ENCODE peak calls at places on chromosome 3, in five cellular contexts. D is nucleus accumbens, Q is HuH-7, L is NAMALWA, G is NCI-H1092 treated with DMSO at 0.1 percent for 48 hours. S is an unnamed sample.

GRCh38 chr3:71006810-71007785 is 576.4 kb downstream of the FOXP1 start:
- DNase-seq in D (no peak), Q (no peak), G (peak; percentile 43), L (peak; percentile 47), S (peak; percentile 58)

GRCh38 chr3:144104146-144104545 is 132.5 kb downstream of the DIPK2A start:
- DNase-seq in G (no peak), Q (no peak), L (no peak), D (no peak), S (no peak)

GRCh38 chr3:187741403-187742350 is 3.6 kb downstream of the BCL6 start:
- DNase-seq in L (peak; percentile 93), G (peak; percentile 34), Q (peak; percentile 92), D (no peak), S (peak; percentile 83)

GRCh38 chr3:43894176-43895049 is 203.7 kb downstream of the ABHD5 start:
- DNase-seq in D (no peak), Q (no peak), L (peak; percentile 55), G (peak; percentile 78), S (peak; percentile 85)

GRCh38 chr3:172323894-172324590 is 124.2 kb downstream of the GHSR start:
- DNase-seq in Q (no peak), G (no peak), L (no peak), D (no peak), S (no peak)

GRCh38 chr3:4814302-4814903 is 164.8 kb upstream of the BHLHE40 start:
- DNase-seq in G (no peak), L (no peak), Q (no peak), D (peak; percentile 56), S (peak; percentile 94)

GRCh38 chr3:55854395-55854994 is 367.4 kb upstream of the WNT5A start:
- DNase-seq in L (no peak), Q (no peak), G (no peak), D (no peak), S (no peak)

GRCh38 chr3:129822679-129823078 is 70.8 kb downstream of the TMCC1 start:
- DNase-seq in G (no peak), D (no peak), L (no peak), Q (no peak), S (no peak)

GRCh38 chr3:139187154-139187553 is 142.5 kb upstream of the PRR23C start:
- DNase-seq in G (no peak), L (no peak), D (no peak), Q (no peak), S (peak; percentile 34)

GRCh38 chr3:148158210-148158609 is 539.5 kb upstream of the AGTR1 start:
- DNase-seq in Q (no peak), G (no peak), L (no peak), D (no peak), S (peak; percentile 72)

GRCh38 chr3:50089603-50089945 is 855 bp downstream of the RBM5 start:
- DNase-seq in D (no peak), L (no peak), G (no peak), Q (no peak), S (peak; percentile 55)

GRCh38 chr3:52055537-52056351 is 627 bp downstream of the DUSP7 start:
- DNase-seq in D (no peak), Q (peak; percentile 76), G (peak; percentile 20), L (peak; percentile 44), S (peak; percentile 78)

GRCh38 chr3:41173926-41174702 is 25.2 kb upstream of the CTNNB1 start:
- DNase-seq in Q (no peak), D (no peak), G (no peak), L (no peak), S (no peak)

GRCh38 chr3:74575857-74576256 is 38.6 kb downstream of the CNTN3 start:
- DNase-seq in L (no peak), D (no peak), Q (no peak), G (no peak), S (no peak)

GRCh38 chr3:101319531-101319930 is 844 bp downstream of the IMPG2 start:
- DNase-seq in Q (no peak), G (no peak), L (no peak), D (no peak), S (no peak)

GRCh38 chr3:354433-354832 is 157.9 kb downstream of the CHL1 start:
- DNase-seq in G (peak; percentile 37), Q (peak; percentile 15), D (no peak), L (peak; percentile 84), S (peak; percentile 52)

GRCh38 chr3:105837143-105837740 is 31.6 kb downstream of the CBLB start:
- DNase-seq in D (no peak), Q (no peak), L (peak; percentile 74), G (peak; percentile 38), S (no peak)

GRCh38 chr3:67094769-67095168 is 96.7 kb downstream of the KBTBD8 start:
- DNase-seq in Q (no peak), G (no peak), L (no peak), D (no peak), S (peak; percentile 67)

GRCh38 chr3:129449279-129450115 is 9.5 kb downstream of the IFT122 start:
- DNase-seq in L (no peak), D (no peak), Q (no peak), G (no peak), S (peak; percentile 67)

GRCh38 chr3:156633335-156633734 is 41.1 kb upstream of the TIPARP start:
- DNase-seq in L (no peak), D (no peak), G (no peak), Q (no peak), S (no peak)

GRCh38 chr3:42804831-42805821 is 836 bp upstream of the HIGD1A start:
- DNase-seq in D (no peak), L (no peak), G (peak; percentile 35), Q (peak; percentile 58), S (peak; percentile 23)

GRCh38 chr3:84108442-84108971 is 850.3 kb upstream of the CADM2 start:
- DNase-seq in G (no peak), Q (no peak), L (no peak), D (no peak), S (no peak)

GRCh38 chr3:182809523-182809922 is 16.2 kb downstream of the ATP11B start:
- DNase-seq in L (no peak), Q (no peak), G (no peak), D (no peak), S (no peak)

GRCh38 chr3:43317461-43318316 is 31.3 kb downstream of the SNRK start:
- DNase-seq in G (no peak), Q (no peak), L (no peak), D (no peak), S (peak; percentile 43)

GRCh38 chr3:119619094-119619493 is 21.4 kb downstream of the PLA1A start:
- DNase-seq in Q (no peak), D (no peak), G (no peak), L (no peak), S (peak; percentile 23)

GRCh38 chr3:65448120-65448519 is 590.6 kb downstream of the MAGI1 start:
- DNase-seq in G (no peak), Q (no peak), L (no peak), D (no peak), S (no peak)

GRCh38 chr3:38457111-38458003 is 3.7 kb downstream of the ACVR2B start:
- DNase-seq in Q (no peak), G (no peak), D (no peak), L (no peak), S (no peak)

GRCh38 chr3:193789455-193789854 is 196.4 kb downstream of the OPA1 start:
- DNase-seq in L (no peak), G (no peak), D (no peak), Q (no peak), S (no peak)

GRCh38 chr3:186648851-186649250 is 8.7 kb downstream of the FETUB start:
- DNase-seq in G (no peak), L (no peak), Q (no peak), D (no peak), S (no peak)

GRCh38 chr3:65024148-65024547 is 336.3 kb upstream of the ADAMTS9 start:
- DNase-seq in G (no peak), Q (no peak), D (no peak), L (no peak), S (no peak)

GRCh38 chr3:60743631-60744164 is 507.6 kb downstream of the FHIT start:
- DNase-seq in D (no peak), G (peak; percentile 64), Q (no peak), L (peak; percentile 22), S (no peak)

GRCh38 chr3:123660900-123661299 is 76.0 kb upstream of the HACD2 start:
- DNase-seq in L (no peak), D (peak; percentile 21), G (peak; percentile 82), Q (no peak), S (peak; percentile 92)

GRCh38 chr3:121574449-121574848 is 6.7 kb downstream of the ARGFX start:
- DNase-seq in Q (no peak), G (no peak), L (no peak), D (no peak), S (peak; percentile 10)

GRCh38 chr3:192212335-192212734 is 515.0 kb downstream of the FGF12 start:
- DNase-seq in G (peak; percentile 11), L (peak; percentile 16), Q (peak; percentile 4), D (no peak), S (peak; percentile 15)

GRCh38 chr3:163916596-163917560 is 1161.4 kb downstream of the SI start:
- DNase-seq in L (peak; percentile 14), G (peak; percentile 12), Q (no peak), D (no peak), S (no peak)

GRCh38 chr3:11944052-11944673 is 60.0 kb upstream of the SYN2 start:
- DNase-seq in D (no peak), Q (peak; percentile 69), L (peak; percentile 9), G (peak; percentile 63), S (peak; percentile 61)

GRCh38 chr3:47799733-47800132 is 3.2 kb upstream of the DHX30 start:
- DNase-seq in Q (peak; percentile 31), L (no peak), D (no peak), G (no peak), S (peak; percentile 39)

S was measured in dermis blood vessel endothelial cell.